ENCODE peak calls at places on chromosome 20, in six cellular contexts. I, W, Y, D, P and N are unnamed samples. For H3K4me1, the result is how much of the 10 kb centered on the place peaks cover.

GRCh38 chr20:24875078-24875477 is 74.0 kb upstream of the CST7 start:
- DNase-seq in I (no peak), W (no peak), Y (no peak), D (no peak), P (no peak), N (no peak)

GRCh38 chr20:36180323-36180722 is 25.8 kb downstream of the EPB41L1 start:
- DNase-seq in I (no peak), W (no peak), Y (no peak), D (no peak), P (no peak), N (no peak)

GRCh38 chr20:53917145-53918009 is 153.0 kb downstream of the BCAS1 start:
- DNase-seq in I (no peak), W (no peak), Y (peak), D (no peak), P (peak), N (no peak)

GRCh38 chr20:53926428-53927028 is 143.9 kb downstream of the BCAS1 start:
- DNase-seq in I (no peak), W (peak), Y (peak), D (no peak), P (peak), N (no peak)

GRCh38 chr20:56845546-56846081 is 216.5 kb downstream of the TFAP2C start:
- DNase-seq in I (no peak), W (no peak), Y (no peak), D (no peak), P (no peak), N (no peak)

GRCh38 chr20:11852801-11853200 is 64.9 kb upstream of the BTBD3 start:
- DNase-seq in I (no peak), W (peak), Y (peak), D (no peak), P (no peak), N (no peak)

GRCh38 chr20:14921546-14921945 is 584.1 kb upstream of the FLRT3 start:
- DNase-seq in I (no peak), W (no peak), Y (peak), D (no peak), P (no peak), N (no peak)

GRCh38 chr20:53321596-53321995 is 272.0 kb downstream of the ZNF217 start:
- DNase-seq in I (no peak), W (no peak), Y (peak), D (no peak), P (no peak), N (no peak)

GRCh38 chr20:641516-641913 is 11.5 kb downstream of the SRXN1 start:
- DNase-seq in I (no peak), W (no peak), Y (peak), D (no peak), P (peak), N (peak)

GRCh38 chr20:57627972-57628650 is 7.9 kb upstream of the ZBP1 start:
- DNase-seq in I (no peak), W (peak), Y (no peak), D (peak), P (no peak), N (no peak)

GRCh38 chr20:10798811-10799210 is 125.0 kb upstream of the JAG1 start:
- DNase-seq in I (no peak), W (peak), Y (no peak), D (no peak), P (no peak), N (no peak)

GRCh38 chr20:15818651-15819071 is 754.6 kb downstream of the KIF16B start:
- DNase-seq in I (no peak), W (no peak), Y (no peak), D (no peak), P (no peak), N (no peak)

GRCh38 chr20:49823152-49823847 is 10.7 kb downstream of the SLC9A8 start:
- DNase-seq in I (no peak), W (no peak), Y (no peak), D (no peak), P (no peak), N (no peak)

GRCh38 chr20:48131581-48131980 is 346.3 kb upstream of the SULF2 start:
- DNase-seq in I (no peak), W (no peak), Y (peak), D (no peak), P (peak), N (no peak)

GRCh38 chr20:37200376-37200775 is 21.0 kb upstream of the MROH8 start:
- DNase-seq in I (no peak), W (no peak), Y (no peak), D (no peak), P (no peak), N (no peak)

GRCh38 chr20:50169329-50169823 is 15.9 kb upstream of the PEDS1 start:
- DNase-seq in I (peak), W (peak), Y (peak), D (peak), P (peak), N (peak)

GRCh38 chr20:5181955-5182354 is 55.1 kb downstream of the CDS2 start:
- DNase-seq in I (no peak), W (peak), Y (no peak), D (no peak), P (peak), N (no peak)

GRCh38 chr20:24048014-24048611 is 59.5 kb upstream of the GGTLC1 start:
- DNase-seq in I (no peak), W (no peak), Y (no peak), D (no peak), P (no peak), N (no peak)

GRCh38 chr20:36836591-36837329 is 39.2 kb upstream of the TLDC2 start:
- DNase-seq in I (no peak), W (peak), Y (peak), D (peak), P (peak), N (peak)

GRCh38 chr20:5535211-5535756 is 214.9 kb upstream of the SHLD1 start:
- DNase-seq in I (no peak), W (peak), Y (peak), D (no peak), P (peak), N (no peak)

GRCh38 chr20:36454664-36455427 is 86.5 kb upstream of the MYL9 start:
- DNase-seq in I (peak), W (no peak), Y (no peak), D (peak), P (no peak), N (peak)

GRCh38 chr20:34544109-34544793 is 14.3 kb upstream of the MAP1LC3A start:
- DNase-seq in I (no peak), W (no peak), Y (no peak), D (peak), P (no peak), N (peak)

GRCh38 chr20:4606046-4606445 is 115.7 kb upstream of the PRND start:
- DNase-seq in I (no peak), W (no peak), Y (no peak), D (no peak), P (no peak), N (no peak)

GRCh38 chr20:35610833-35611427 is 4.7 kb upstream of the SPAG4 start:
- DNase-seq in I (no peak), W (no peak), Y (peak), D (no peak), P (no peak), N (no peak)

GRCh38 chr20:4150095-4150492 is 134.7 kb upstream of the RNF24 start:
- DNase-seq in I (no peak), W (peak), Y (no peak), D (no peak), P (peak), N (no peak)

GRCh38 chr20:48547682-48548081 is 280.1 kb downstream of the PREX1 start:
- DNase-seq in I (no peak), W (no peak), Y (no peak), D (no peak), P (no peak), N (no peak)

GRCh38 chr20:51059862-51060261 is 37.0 kb upstream of the KCNG1 start:
- DNase-seq in I (no peak), W (peak), Y (no peak), D (no peak), P (peak), N (no peak)

GRCh38 chr20:1803216-1804128 is 91.7 kb upstream of the SIRPA start:
- DNase-seq in I (peak), W (peak), Y (peak), D (peak), P (peak), N (peak)

GRCh38 chr20:17557675-17558006 is 12.2 kb upstream of the DSTN start:
- DNase-seq in I (no peak), W (peak), Y (peak), D (no peak), P (peak), N (no peak)

GRCh38 chr20:19890358-19891117 is 126.6 kb upstream of the NAA20 start:
- DNase-seq in I (no peak), W (no peak), Y (no peak), D (no peak), P (no peak), N (no peak)

GRCh38 chr20:57076951-57077350 is 189.5 kb downstream of the BMP7 start:
- DNase-seq in I (no peak), W (no peak), Y (no peak), D (no peak), P (no peak), N (no peak)

GRCh38 chr20:16007164-16007563 is 566.1 kb downstream of the KIF16B start:
- DNase-seq in I (no peak), W (no peak), Y (no peak), D (no peak), P (no peak), N (no peak)

GRCh38 chr20:4083103-4083864 is 67.9 kb upstream of the RNF24 start:
- DNase-seq in I (no peak), W (no peak), Y (no peak), D (peak), P (no peak), N (no peak)

GRCh38 chr20:36465109-36466080 is 75.9 kb upstream of the MYL9 start:
- DNase-seq in I (no peak), W (peak), Y (peak), D (no peak), P (peak), N (peak)

GRCh38 chr20:48703107-48703506 is 124.7 kb downstream of the PREX1 start:
- DNase-seq in I (no peak), W (no peak), Y (no peak), D (no peak), P (no peak), N (no peak)

DNA sequence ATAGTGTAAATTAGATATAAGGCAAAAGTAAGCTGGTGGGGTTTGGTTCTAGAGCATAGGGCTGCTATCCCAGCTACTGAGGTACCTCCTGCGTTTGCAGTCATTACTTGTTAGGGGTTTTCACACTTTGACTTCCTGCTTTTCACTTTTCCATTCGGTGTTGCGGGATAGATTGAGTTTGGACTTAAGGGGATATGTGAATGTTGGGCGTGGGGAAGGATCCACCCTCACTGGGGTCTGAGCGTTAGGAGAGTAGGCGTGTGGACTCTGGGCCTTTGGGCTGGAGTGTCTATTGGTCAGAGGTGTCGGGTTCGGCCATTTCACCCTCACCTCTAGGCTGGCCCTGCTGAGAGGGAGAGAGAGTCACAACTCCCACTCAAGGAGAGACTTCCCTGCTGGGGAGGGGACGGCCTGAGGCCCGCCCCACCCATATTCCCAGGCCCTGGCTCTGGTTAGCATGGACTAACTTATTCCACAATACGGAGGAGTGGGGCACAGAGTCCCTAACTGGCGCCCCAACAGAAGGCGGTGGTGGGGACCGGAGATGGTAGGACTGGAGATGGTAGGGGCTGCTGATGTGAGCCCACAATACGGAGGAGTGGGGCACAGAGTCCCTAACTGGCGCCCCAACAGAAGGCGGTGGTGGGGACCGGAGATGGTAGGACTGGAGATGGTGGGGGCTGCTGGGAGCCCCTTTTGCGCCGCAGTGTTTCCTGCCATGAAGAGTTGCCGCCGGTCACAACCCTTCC is 1.6 kb upstream of the PTPRA start:
- DNase-seq in I (no peak), W (no peak), Y (no peak), D (peak), P (peak), N (no peak)
- H2AFZ ChIP-seq in I (no peak), W (peak), Y (no peak), D (peak), P (peak), N (no peak)

GRCh38 chr20:62645613-62646012 is 3.3 kb downstream of the SLCO4A1 start:
- DNase-seq in I (no peak), W (no peak), Y (no peak), D (no peak), P (no peak), N (no peak)
- H3K4me1 ChIP-seq in I (under half), W (under half), Y (under half), D (under half), P (half or more), N (under half)

GRCh38 chr20:52102126-52102525 is 89.5 kb downstream of the ZFP64 start:
- DNase-seq in I (no peak), W (no peak), Y (no peak), D (no peak), P (peak), N (no peak)
- H2AK5ac ChIP-seq in I (no peak), W (no peak), Y (no peak), D (no peak), P (no peak), N (no peak)

GRCh38 chr20:61385731-61386130 is 133.7 kb downstream of the CDH4 start:
- DNase-seq in I (no peak), W (no peak), Y (no peak), D (no peak), P (no peak), N (no peak)

GRCh38 chr20:61387204-61387958 is 135.3 kb downstream of the CDH4 start:
- DNase-seq in I (no peak), W (peak), Y (no peak), D (peak), P (peak), N (peak)

GRCh38 chr20:61389077-61389476 is 137.0 kb downstream of the CDH4 start:
- DNase-seq in I (no peak), W (no peak), Y (no peak), D (no peak), P (no peak), N (no peak)

GRCh38 chr20:61385316-61385715 is 133.3 kb downstream of the CDH4 start:
- DNase-seq in I (no peak), W (no peak), Y (no peak), D (no peak), P (no peak), N (no peak)

DNA sequence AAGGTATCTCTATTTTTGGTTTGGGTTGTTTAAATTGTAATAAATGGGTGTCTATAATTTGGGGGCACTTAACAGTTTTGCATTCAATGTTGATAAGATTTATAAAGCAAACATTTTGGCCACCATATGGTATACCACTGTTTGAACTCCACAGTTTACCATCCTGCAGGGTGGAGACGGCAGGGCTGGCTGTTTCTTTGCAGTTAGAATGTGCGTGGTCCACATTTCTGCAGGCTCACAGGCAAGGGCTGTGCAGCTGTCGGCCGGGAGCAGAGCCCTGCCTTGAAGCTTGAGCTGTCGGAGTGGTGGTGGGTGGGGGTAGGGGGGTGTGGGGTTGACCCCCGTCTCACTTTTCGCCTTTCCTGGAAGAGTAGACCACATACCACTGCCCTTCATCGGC is 135.9 kb downstream of the CDH4 start:
- DNase-seq in I (no peak), W (no peak), Y (no peak), D (no peak), P (no peak), N (no peak)
- H2AFZ ChIP-seq in I (no peak), W (peak), Y (no peak), D (no peak), P (no peak), N (no peak)

GRCh38 chr20:59121714-59122376 is 41.8 kb upstream of the ZNF831 start:
- DNase-seq in I (peak), W (no peak), Y (no peak), D (no peak), P (no peak), N (peak)

GRCh38 chr20:59120919-59121318 is 42.7 kb upstream of the ZNF831 start:
- DNase-seq in I (no peak), W (no peak), Y (no peak), D (no peak), P (no peak), N (no peak)

GRCh38 chr20:59120491-59120890 is 43.1 kb upstream of the ZNF831 start:
- DNase-seq in I (no peak), W (no peak), Y (peak), D (no peak), P (no peak), N (no peak)

GRCh38 chr20:59122377-59122932 is 41.2 kb upstream of the ZNF831 start:
- DNase-seq in I (no peak), W (no peak), Y (no peak), D (no peak), P (no peak), N (no peak)

GRCh38 chr20:59118855-59119254 is 44.8 kb upstream of the ZNF831 start:
- DNase-seq in I (no peak), W (no peak), Y (no peak), D (no peak), P (no peak), N (no peak)
- H3K4me1 ChIP-seq in I (under half), W (under half), Y (under half), D (under half), P (under half), N (under half)

DNA sequence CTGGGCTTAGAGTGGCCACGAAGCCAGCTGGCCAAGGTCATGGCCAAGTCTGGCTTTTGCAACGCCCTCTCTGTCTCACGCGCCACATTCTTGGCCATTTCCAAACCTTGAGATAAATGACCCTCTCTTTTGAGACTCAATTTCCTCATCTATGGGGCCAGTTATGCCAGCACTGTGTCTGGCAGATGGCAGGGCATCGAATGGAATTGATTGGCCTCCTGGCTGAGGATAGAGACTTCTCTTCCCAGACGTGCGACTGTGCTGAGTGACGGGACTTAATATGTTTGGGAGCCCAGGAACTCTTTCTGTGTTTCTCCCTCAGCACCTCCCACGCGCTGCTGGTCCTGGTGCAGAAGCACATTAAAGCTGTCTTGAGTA is 7.6 kb downstream of the BPIFB2 start:
- DNase-seq in I (no peak), W (no peak), Y (no peak), D (no peak), P (no peak), N (no peak)
- H2AK5ac ChIP-seq in I (no peak), W (no peak), Y (no peak), D (no peak), P (no peak), N (no peak)

DNA sequence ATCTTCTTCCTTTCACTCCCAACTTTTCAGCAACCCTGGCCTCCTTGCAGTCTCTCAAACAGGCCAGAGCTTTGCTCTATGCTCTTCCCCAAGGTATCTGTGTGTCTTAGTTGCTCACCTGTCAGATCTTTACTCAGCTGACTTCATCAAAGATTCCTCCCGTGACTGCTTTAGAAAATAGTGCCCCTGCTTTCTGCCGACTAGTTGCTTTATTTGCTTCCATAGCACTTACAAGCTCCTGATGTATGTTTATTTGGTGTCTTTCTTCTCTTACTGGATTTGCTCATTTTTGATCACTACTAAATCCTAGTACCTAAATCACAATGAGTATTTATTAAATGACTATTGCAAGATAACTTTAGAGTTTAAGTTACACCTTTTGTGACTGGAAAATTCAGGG is 5.9 kb downstream of the NDUFAF5 start:
- DNase-seq in I (no peak), W (no peak), Y (no peak), D (no peak), P (no peak), N (no peak)
- H2AFZ ChIP-seq in I (no peak), W (no peak), Y (no peak), D (no peak), P (no peak), N (no peak)